ENCODE peak calls at places on chromosomes 16 and 17, in ten cellular contexts. T is GM12878, W is body of pancreas, R is heart right ventricle, V is neural progenitor cell, Q is IMR-90, B is mammary epithelial cell, C is left ventricle myocardium inferior, X is endodermal cell, L is thoracic aorta. E is an unnamed sample.

GRCh38 chr16:81530296-81530721 is 85.7 kb downstream of the CMIP start:
- DNase-seq in B (peak; percentile 97), V (no peak), C (no peak), Q (no peak), W (no peak), L (no peak), X (no peak), T (no peak), R (no peak), E (no peak)

GRCh38 chr16:22926105-22926751 is 112.3 kb downstream of the HS3ST2 start:
- DNase-seq in C (no peak), T (no peak), Q (no peak), B (no peak), L (no peak), W (no peak), R (no peak), X (no peak), V (no peak), E (no peak)

GRCh38 chr17:61733021-61733420 is 130.3 kb downstream of the BRIP1 start:
- DNase-seq in L (no peak), X (no peak), C (no peak), R (no peak), T (no peak), W (no peak), V (no peak), Q (no peak), B (no peak), E (no peak)

GRCh38 chr17:1625507-1626080 is 3.0 kb downstream of the SLC43A2 start:
- DNase-seq in Q (no peak), C (no peak), B (no peak), L (no peak), X (no peak), R (no peak), W (no peak), T (no peak), V (no peak), E (no peak)

GRCh38 chr17:38363016-38363415 is 11.4 kb downstream of the SOCS7 start:
- DNase-seq in Q (no peak), V (no peak), T (no peak), W (no peak), C (no peak), L (no peak), R (no peak), B (no peak), X (no peak), E (no peak)

GRCh38 chr17:21019976-21020575 is 22.7 kb downstream of the USP22 start:
- DNase-seq in V (peak; percentile 29), L (no peak), Q (no peak), R (no peak), T (no peak), B (no peak), X (peak; percentile 85), W (peak; percentile 37), C (peak; percentile 44), E (peak; percentile 66)

GRCh38 chr17:78974635-78975591 is 4.8 kb downstream of the LGALS3BP start:
- DNase-seq in Q (peak; percentile 84), T (no peak), V (no peak), X (peak; percentile 89), W (peak; percentile 86), L (peak; percentile 47), B (peak; percentile 53), R (peak; percentile 54), C (peak; percentile 64), E (no peak)

GRCh38 chr17:82449883-82450356 is 632 bp downstream of the CYBC1 start:
- DNase-seq in L (no peak), T (no peak), B (no peak), V (no peak), Q (no peak), W (no peak), R (no peak), X (no peak), C (no peak), E (no peak)

GRCh38 chr16:56584276-56584675 is 5.1 kb upstream of the MT3 start:
- DNase-seq in V (no peak), R (no peak), B (no peak), T (no peak), Q (no peak), C (no peak), W (no peak), X (no peak), L (no peak), E (no peak)

GRCh38 chr16:56593573-56594291 is 4.4 kb downstream of the MT3 start:
- DNase-seq in T (no peak), B (no peak), W (no peak), C (no peak), Q (no peak), V (no peak), R (no peak), L (no peak), X (no peak), E (no peak)

GRCh38 chr16:56591377-56592060 is 2.2 kb downstream of the MT3 start:
- DNase-seq in C (no peak), X (no peak), R (no peak), B (no peak), V (no peak), L (no peak), Q (no peak), T (no peak), W (no peak), E (no peak)

GRCh38 chr16:56589141-56590039 is at the start of gene MT3:
- DNase-seq in Q (no peak), T (no peak), X (peak; percentile 81), V (peak; percentile 85), C (no peak), R (no peak), B (no peak), L (no peak), W (peak; percentile 25), E (no peak)

DNA sequence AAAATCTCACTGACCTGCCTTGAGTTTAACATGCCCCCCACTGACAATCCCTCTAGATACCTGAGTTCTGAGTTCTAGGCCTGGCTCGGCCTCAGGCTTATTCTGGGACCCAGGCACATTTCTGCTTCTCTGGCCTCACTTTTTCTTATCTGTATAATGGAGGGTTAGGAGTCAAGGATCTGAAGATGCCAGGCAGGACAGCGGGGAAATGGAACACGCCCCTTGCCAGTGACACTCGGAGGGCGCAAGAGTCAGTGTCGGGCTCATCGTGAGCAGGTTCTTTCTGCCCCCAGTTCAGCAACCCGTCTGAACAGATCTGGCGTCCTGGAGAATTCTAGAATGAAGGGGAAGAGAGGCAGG is 567 bp upstream of the MT3 start:
- DNase-seq in V (no peak), T (no peak), L (no peak), W (no peak), C (no peak), R (no peak), X (no peak), B (no peak), Q (no peak), E (no peak)
- H3K4me3 ChIP-seq in V (peak overlapping the region; percentile 66), T (no peak overlapping the region), L (peak overlapping the region; percentile 68), W (no peak overlapping the region), C (peak overlapping the region; percentile 66), R (peak overlapping the region; percentile 50), X (peak overlapping the region; percentile 72), B (no peak overlapping the region), Q (peak overlapping the region; percentile 44), E (no peak overlapping the region)

DNA sequence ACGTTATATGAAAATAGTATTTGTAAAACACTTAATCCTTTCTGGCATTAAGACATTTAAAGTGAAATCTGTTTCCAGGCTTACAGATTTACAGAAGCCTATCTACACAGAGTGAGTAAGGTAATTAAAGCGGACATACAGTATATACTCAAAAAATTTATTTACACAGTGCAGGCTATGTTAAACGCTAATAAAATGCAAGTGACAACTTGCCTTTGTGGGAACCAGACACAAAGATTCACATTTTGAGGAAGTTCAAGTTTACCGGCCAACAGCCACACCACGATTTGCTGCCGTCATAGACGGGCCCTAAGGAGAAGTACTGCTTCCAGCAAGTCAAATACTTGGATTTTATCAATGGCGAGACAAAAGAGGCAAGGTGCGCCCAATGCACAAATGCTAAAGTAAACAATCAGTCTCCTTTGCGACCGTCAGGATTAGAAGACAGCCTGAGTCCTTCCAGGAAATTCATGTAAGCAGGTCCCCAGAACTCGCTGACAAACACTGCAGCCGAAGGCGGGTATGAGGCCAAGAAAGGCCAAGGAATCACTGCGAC is 799 bp downstream of the VPS35 start:
- DNase-seq in Q (peak; percentile 20), R (peak; percentile 31), V (no peak), W (peak; percentile 59), B (peak; percentile 76), X (no peak), L (no peak), C (peak; percentile 25), T (no peak), E (no peak)
- TF ChIP-seq CTCF in Q (no peak), R (no peak), V (no peak), W (no peak), B (no peak), X (no peak), L (no peak), C (no peak), T (no peak), E (no peak)

GRCh38 chr16:84616515-84616914 is 1.4 kb downstream of the COTL1 start:
- DNase-seq in W (no peak), R (no peak), C (no peak), L (no peak), T (no peak), B (no peak), Q (no peak), V (no peak), X (no peak), E (no peak)

GRCh38 chr16:84613408-84614071 is 4.3 kb downstream of the COTL1 start:
- DNase-seq in X (no peak), V (no peak), C (no peak), T (no peak), L (no peak), R (no peak), B (no peak), Q (no peak), W (no peak), E (no peak)

GRCh38 chr16:84614914-84615813 is 2.7 kb downstream of the COTL1 start:
- DNase-seq in T (no peak), B (no peak), V (no peak), W (no peak), C (no peak), L (no peak), Q (no peak), R (no peak), X (no peak), E (no peak)

GRCh38 chr16:84612686-84613085 is 5.2 kb downstream of the COTL1 start:
- DNase-seq in V (no peak), Q (no peak), W (no peak), X (no peak), T (no peak), L (no peak), B (no peak), C (no peak), R (no peak), E (no peak)

GRCh38 chr16:84614075-84614474 is 3.8 kb downstream of the COTL1 start:
- DNase-seq in W (no peak), B (no peak), T (no peak), X (no peak), L (no peak), Q (peak; percentile 48), R (no peak), C (no peak), V (no peak), E (no peak)
- H3K36me3 ChIP-seq in W (no peaks in the 10 kb centered on the region), B (peaks cover 11% of the 10 kb centered on the region), T (peaks cover 15% of the 10 kb centered on the region), X (no peaks in the 10 kb centered on the region), L (no peaks in the 10 kb centered on the region), Q (peaks cover 32% of the 10 kb centered on the region), R (no peaks in the 10 kb centered on the region), C (no peaks in the 10 kb centered on the region), V (no peaks in the 10 kb centered on the region), E (no peaks in the 10 kb centered on the region)

GRCh38 chr16:8948831-8949230 is 14.9 kb downstream of the USP7 start:
- DNase-seq in L (no peak), W (no peak), B (no peak), C (no peak), T (no peak), V (no peak), Q (no peak), X (no peak), R (no peak), E (no peak)

GRCh38 chr16:8945626-8946296 is 17.9 kb downstream of the USP7 start:
- DNase-seq in W (no peak), T (no peak), V (no peak), B (no peak), X (no peak), R (no peak), C (no peak), Q (no peak), L (no peak), E (no peak)

GRCh38 chr16:8944113-8944765 is 19.5 kb downstream of the USP7 start:
- DNase-seq in T (peak; percentile 58), W (no peak), B (no peak), L (no peak), V (no peak), C (no peak), Q (no peak), X (peak; percentile 50), R (no peak), E (no peak)

GRCh38 chr16:8948069-8948593 is 15.6 kb downstream of the USP7 start:
- DNase-seq in C (no peak), V (no peak), B (no peak), T (no peak), X (no peak), Q (no peak), L (no peak), W (no peak), R (no peak), E (no peak)

GRCh38 chr16:8946544-8946943 is 17.2 kb downstream of the USP7 start:
- DNase-seq in L (no peak), T (no peak), B (no peak), R (no peak), C (no peak), X (peak; percentile 54), Q (no peak), V (no peak), W (peak; percentile 17), E (no peak)
- H3K4me3 ChIP-seq in L (no peak overlapping the region), T (no peak overlapping the region), B (no peak overlapping the region), R (no peak overlapping the region), C (no peak overlapping the region), X (no peak overlapping the region), Q (no peak overlapping the region), V (no peak overlapping the region), W (no peak overlapping the region), E (no peak overlapping the region)

E was measured in Caco-2.